ENCODE peak calls at places on chromosomes 16 and 17, in nine cellular contexts. W is NCI-H1417, P is NCI-H2029, O is GM19239, A is mucosa of descending colon, E is choroid plexus epithelial cell, N is T-helper 1 cell, H is nephron progenitor cell, I is fibroblast of pulmonary artery. S is an unnamed sample.

GRCh38 chr17:13253746-13254410 is 236.1 kb upstream of the ELAC2 start:
- DNase-seq in H (no peak), P (no peak), W (no peak), A (no peak), I (no peak), E (no peak), N (no peak), O (no peak), S (no peak)

GRCh38 chr17:8698142-8699050 is 46.2 kb downstream of the CCDC42 start:
- DNase-seq in E (peak), A (peak), W (no peak), H (peak), P (no peak), I (peak), O (no peak), N (no peak), S (peak)

GRCh38 chr17:76524598-76525512 is 12.7 kb downstream of the CYGB start:
- DNase-seq in N (no peak), A (peak), O (no peak), I (peak), P (no peak), E (peak), W (no peak), H (no peak), S (no peak)

GRCh38 chr16:81889896-81890634 is 111.0 kb downstream of the PLCG2 start:
- DNase-seq in E (peak), P (peak), N (peak), I (peak), O (peak), A (peak), W (peak), H (peak), S (peak)

GRCh38 chr16:83517398-83517797 is 290.4 kb upstream of the HSBP1 start:
- DNase-seq in E (no peak), W (no peak), O (no peak), A (no peak), N (no peak), P (no peak), I (no peak), H (no peak), S (no peak)

GRCh38 chr16:31421587-31421986 is 6.6 kb downstream of the COX6A2 start:
- DNase-seq in W (no peak), P (no peak), O (no peak), H (no peak), E (no peak), I (no peak), N (no peak), A (no peak), S (no peak)

GRCh38 chr17:28724500-28725165 is 1.4 kb downstream of the TLCD1 start:
- DNase-seq in I (no peak), E (no peak), A (no peak), O (no peak), P (no peak), N (no peak), W (no peak), H (no peak), S (no peak)

GRCh38 chr17:38539386-38539785 is 66.4 kb downstream of the SRCIN1 start:
- DNase-seq in O (no peak), E (no peak), N (no peak), H (no peak), I (no peak), A (no peak), P (peak), W (peak), S (no peak)

GRCh38 chr16:19749571-19750080 is 31.6 kb downstream of the IQCK start:
- DNase-seq in A (no peak), O (no peak), H (no peak), I (peak), W (no peak), N (no peak), E (no peak), P (no peak), S (no peak)

GRCh38 chr16:324451-325334 is 27.8 kb downstream of the AXIN1 start:
- DNase-seq in W (peak), N (peak), P (no peak), H (no peak), E (peak), I (no peak), O (peak), A (peak), S (peak)

GRCh38 chr17:77854083-77854758 is 104.3 kb upstream of the TNRC6C start:
- DNase-seq in E (no peak), A (no peak), N (no peak), H (no peak), W (no peak), I (no peak), O (no peak), P (no peak), S (no peak)

GRCh38 chr17:6286239-6286638 is 148.7 kb downstream of the AIPL1 start:
- DNase-seq in H (no peak), E (no peak), I (no peak), W (no peak), O (no peak), N (no peak), A (no peak), P (no peak), S (peak)

GRCh38 chr17:75059369-75060345 is 12.6 kb downstream of the KCTD2 start:
- DNase-seq in N (no peak), A (no peak), W (peak), H (no peak), E (peak), I (peak), O (no peak), P (no peak), S (no peak)

GRCh38 chr17:66348605-66349165 is 46.3 kb downstream of the PRKCA start:
- DNase-seq in I (peak), W (peak), N (no peak), O (no peak), E (peak), H (no peak), P (peak), A (no peak), S (no peak)

GRCh38 chr17:17008998-17009397 is 33.3 kb upstream of the MPRIP start:
- DNase-seq in H (no peak), E (no peak), A (peak), P (no peak), W (no peak), N (no peak), I (no peak), O (no peak), S (no peak)

GRCh38 chr17:50135316-50136095 is 5.5 kb upstream of the SAMD14 start:
- DNase-seq in N (no peak), E (no peak), I (no peak), A (no peak), O (no peak), H (no peak), P (no peak), W (no peak), S (no peak)

GRCh38 chr17:1720856-1721386 is 3.6 kb upstream of the WDR81 start:
- DNase-seq in I (peak), N (peak), A (peak), W (peak), P (no peak), E (peak), H (peak), O (no peak), S (peak)

GRCh38 chr16:83143788-83144187 is 517.0 kb downstream of the CDH13 start:
- DNase-seq in W (no peak), N (no peak), I (no peak), E (peak), A (no peak), P (no peak), O (no peak), H (no peak), S (peak)

GRCh38 chr17:50688168-50688719 is 19.5 kb downstream of the ANKRD40 start:
- DNase-seq in E (no peak), I (no peak), H (no peak), W (no peak), N (no peak), P (no peak), A (no peak), O (no peak), S (no peak)

GRCh38 chr16:68265078-68265925 is 976 bp downstream of the SLC7A6 start:
- DNase-seq in O (no peak), E (peak), P (no peak), N (peak), A (peak), I (peak), H (peak), W (peak), S (peak)

GRCh38 chr17:8847891-8848290 is 19.6 kb downstream of the PIK3R6 start:
- DNase-seq in O (no peak), H (no peak), P (no peak), N (no peak), A (no peak), I (no peak), E (no peak), W (no peak), S (no peak)

GRCh38 chr16:66549284-66550131 is at the start of gene TK2:
- DNase-seq in O (peak), A (peak), I (peak), W (peak), H (peak), E (peak), N (peak), P (no peak), S (peak)

GRCh38 chr16:88504489-88505404 is 51.7 kb downstream of the ZFPM1 start:
- DNase-seq in N (no peak), P (no peak), O (no peak), I (no peak), W (peak), H (no peak), A (peak), E (no peak), S (no peak)

GRCh38 chr17:39406951-39407350 is 5.5 kb upstream of the FBXL20 start:
- DNase-seq in W (no peak), A (no peak), E (no peak), H (no peak), O (no peak), P (no peak), I (no peak), N (no peak), S (no peak)

GRCh38 chr16:70789231-70789926 is 11.6 kb downstream of the VAC14 start:
- DNase-seq in A (peak), O (no peak), I (peak), E (peak), H (peak), P (no peak), W (no peak), N (no peak), S (peak)

GRCh38 chr16:83574388-83574787 is 233.4 kb upstream of the HSBP1 start:
- DNase-seq in I (peak), H (no peak), N (no peak), P (no peak), O (no peak), W (no peak), A (no peak), E (peak), S (peak)

GRCh38 chr16:19700319-19700781 is 17.7 kb downstream of the KNOP1 start:
- DNase-seq in I (peak), E (peak), A (peak), H (no peak), N (no peak), O (no peak), P (peak), W (peak), S (no peak)

GRCh38 chr16:53773150-53773846 is 69.3 kb downstream of the FTO start:
- DNase-seq in E (peak), N (no peak), W (peak), I (peak), H (peak), P (peak), A (no peak), O (peak), S (peak)

GRCh38 chr16:383326-384020 is 1.7 kb upstream of the PGAP6 start:
- DNase-seq in O (no peak), A (peak), I (no peak), P (peak), H (no peak), N (peak), W (peak), E (no peak), S (peak)

GRCh38 chr17:81317436-81317821 is 22.3 kb upstream of the SLC38A10 start:
- DNase-seq in W (no peak), P (no peak), A (no peak), I (no peak), H (no peak), O (no peak), E (no peak), N (no peak), S (no peak)

GRCh38 chr17:376936-377863 is 24.6 kb upstream of the RPH3AL start:
- DNase-seq in P (no peak), O (no peak), I (no peak), W (peak), H (no peak), E (no peak), N (no peak), A (no peak), S (no peak)